ENCODE peak calls at places on chromosomes 13 and 19, in seven cellular contexts. Q is smooth muscle cell of the brain vasculature; T is stimulated activated CD4-positive, alpha-beta T cell treated with anti-CD3 and anti-CD28 coated beads, Interleukin-4, amount 100 ng/mL, for 48 hours; H is naive thymus-derived CD8-positive, alpha-beta T cell; B is RCC 7860; U is NCI-H510A treated with DMSO at 0.1 percent for 48 hours; D is activated T-helper 9 cell treated with anti-CD3 and anti-CD28 coated beads, Interleukin-2, amount 50 U/mL, for 16 hours. V is an unnamed sample.

GRCh38 chr13:44755872-44756271 is 179.7 kb upstream of the TSC22D1 start:
- DNase-seq in Q (no peak), T (no peak), H (no peak), B (peak), U (no peak), D (no peak), V (peak)

GRCh38 chr19:44747739-44748425 is 626 bp upstream of the BCL3 start:
- DNase-seq in Q (no peak), T (peak), H (no peak), B (peak), U (peak), D (no peak), V (peak)

GRCh38 chr19:38667552-38668205 is 20.2 kb downstream of the ACTN4 start:
- DNase-seq in Q (no peak), T (no peak), H (no peak), B (no peak), U (no peak), D (no peak), V (no peak)

GRCh38 chr13:69903081-69903480 is 204.5 kb upstream of the ATXN8OS start:
- DNase-seq in Q (no peak), T (no peak), H (no peak), B (no peak), U (no peak), D (no peak), V (no peak)

GRCh38 chr13:30257433-30258099 is 49.8 kb downstream of the KATNAL1 start:
- DNase-seq in Q (peak), T (no peak), H (no peak), B (no peak), U (peak), D (no peak), V (no peak)

GRCh38 chr19:54391589-54392061 is 23.6 kb upstream of the TTYH1 start:
- DNase-seq in Q (no peak), T (no peak), H (no peak), B (no peak), U (no peak), D (no peak), V (peak)

GRCh38 chr13:51803422-51804294 is at the start of gene DHRS12:
- DNase-seq in Q (peak), T (peak), H (peak), B (peak), U (peak), D (peak), V (peak)

GRCh38 chr19:38331728-38332127 is 3.9 kb upstream of the CATSPERG start:
- DNase-seq in Q (no peak), T (no peak), H (no peak), B (no peak), U (no peak), D (no peak), V (no peak)

GRCh38 chr13:74017301-74018092 is 116.7 kb downstream of the KLF12 start:
- DNase-seq in Q (no peak), T (no peak), H (no peak), B (no peak), U (no peak), D (no peak), V (no peak)

GRCh38 chr19:38543807-38544568 is 73.8 kb downstream of the MAP4K1 start:
- DNase-seq in Q (peak), T (no peak), H (no peak), B (peak), U (peak), D (no peak), V (peak)

GRCh38 chr19:5338661-5339469 is 1.7 kb downstream of the PTPRS start:
- DNase-seq in Q (no peak), T (no peak), H (no peak), B (no peak), U (no peak), D (no peak), V (no peak)

GRCh38 chr19:9251236-9251635 is 506 bp downstream of the OR7E24 start:
- DNase-seq in Q (no peak), T (no peak), H (no peak), B (no peak), U (no peak), D (no peak), V (no peak)

GRCh38 chr13:95128045-95128643 is 173.1 kb downstream of the ABCC4 start:
- DNase-seq in Q (no peak), T (no peak), H (no peak), B (peak), U (peak), D (no peak), V (no peak)

GRCh38 chr13:73141292-73141771 is 82.5 kb downstream of the KLF5 start:
- DNase-seq in Q (no peak), T (no peak), H (no peak), B (no peak), U (no peak), D (no peak), V (no peak)

GRCh38 chr13:46180393-46180792 is 1.6 kb downstream of the LCP1 start:
- DNase-seq in Q (no peak), T (no peak), H (no peak), B (no peak), U (no peak), D (no peak), V (no peak)

GRCh38 chr13:99984134-99984462 is 2.5 kb downstream of the ZIC2 start:
- DNase-seq in Q (no peak), T (no peak), H (no peak), B (no peak), U (no peak), D (no peak), V (no peak)

GRCh38 chr13:112445411-112446271 is 69.5 kb downstream of the SPACA7 start:
- DNase-seq in Q (no peak), T (no peak), H (no peak), B (no peak), U (no peak), D (no peak), V (no peak)

GRCh38 chr13:109568273-109568900 is 218.0 kb downstream of the IRS2 start:
- DNase-seq in Q (peak), T (no peak), H (no peak), B (no peak), U (no peak), D (no peak), V (no peak)

V was measured in SW480.